ENCODE peak calls at places on chromosomes 7 and 10, in seven cellular contexts. N is ovary; D is CD8-positive, alpha-beta memory T cell; A is psoas muscle; V is PC-3; S is fibroblast of lung; R is Panc1. L is an unnamed sample.
A peak's percentile ranks its signal among the peaks of the same experiment; 100 is the strongest.

GRCh38 chr10:110209926-110210662 is 2.7 kb downstream of the MXI1 start:
- DNase-seq in V (peak; percentile 30), R (no peak), A (peak; percentile 75), D (peak; percentile 50), N (peak; percentile 76), S (peak; percentile 23), L (no peak)

GRCh38 chr7:108406474-108406873 is 49.8 kb downstream of the NRCAM start:
- DNase-seq in R (no peak), A (no peak), N (no peak), S (peak; percentile 98), D (no peak), V (no peak), L (no peak)

GRCh38 chr7:152762056-152762455 is 2.5 kb downstream of the ACTR3B start:
- DNase-seq in R (no peak), D (no peak), S (peak; percentile 17), A (no peak), N (no peak), V (peak; percentile 40), L (no peak)

GRCh38 chr10:120485946-120486345 is 28.9 kb downstream of the PLPP4 start:
- DNase-seq in D (no peak), S (no peak), N (no peak), R (no peak), A (no peak), V (no peak), L (no peak)

GRCh38 chr10:122051609-122052385 is 62.8 kb downstream of the TACC2 start:
- DNase-seq in R (no peak), A (peak; percentile 63), S (peak; percentile 73), V (peak; percentile 92), D (no peak), N (peak; percentile 40), L (no peak)

GRCh38 chr10:49569031-49569765 is 30.3 kb upstream of the ERCC6 start:
- DNase-seq in S (peak; percentile 31), V (peak; percentile 39), R (no peak), A (no peak), D (no peak), N (no peak), L (no peak)

GRCh38 chr7:5679741-5680473 is 101.6 kb downstream of the RNF216 start:
- DNase-seq in A (peak; percentile 76), R (no peak), S (no peak), N (peak; percentile 17), V (no peak), D (no peak), L (no peak)

GRCh38 chr7:114835303-114835702 is 86.6 kb upstream of the MDFIC start:
- DNase-seq in R (no peak), D (no peak), S (no peak), V (no peak), N (no peak), A (no peak), L (no peak)

GRCh38 chr7:45962861-45963260 is 41.8 kb upstream of the IGFBP3 start:
- DNase-seq in A (no peak), D (no peak), S (no peak), R (no peak), N (no peak), V (no peak), L (no peak)

GRCh38 chr10:132687893-132688579 is 97.9 kb downstream of the NKX6-2 start:
- DNase-seq in S (no peak), V (no peak), R (no peak), N (peak; percentile 9), D (no peak), A (peak; percentile 27), L (no peak)

GRCh38 chr7:44281811-44282600 is 43.4 kb downstream of the CAMK2B start:
- DNase-seq in D (no peak), A (no peak), S (no peak), V (no peak), N (peak; percentile 10), R (no peak), L (no peak)

GRCh38 chr7:2864204-2864985 is 20.3 kb upstream of the GNA12 start:
- DNase-seq in N (no peak), A (no peak), D (no peak), V (peak; percentile 35), R (no peak), S (peak; percentile 34), L (no peak)

GRCh38 chr10:80161321-80162084 is 29.0 kb downstream of the PLAC9 start:
- DNase-seq in R (no peak), S (no peak), D (peak; percentile 20), V (peak; percentile 76), N (no peak), A (no peak), L (no peak)

GRCh38 chr7:11830582-11831382 is 1.2 kb downstream of the THSD7A start:
- DNase-seq in V (no peak), R (no peak), A (no peak), D (no peak), S (peak; percentile 29), N (no peak), L (no peak)

GRCh38 chr10:32169556-32169955 is 113.3 kb upstream of the KIF5B start:
- DNase-seq in S (no peak), N (no peak), R (no peak), A (no peak), D (no peak), V (no peak), L (no peak)

GRCh38 chr7:13826752-13827151 is 162.7 kb downstream of the ETV1 start:
- DNase-seq in R (no peak), N (no peak), S (peak; percentile 51), D (no peak), A (no peak), V (peak; percentile 81), L (no peak)

GRCh38 chr7:115009736-115010435 is 88.0 kb downstream of the MDFIC start:
- DNase-seq in N (peak; percentile 69), R (no peak), S (peak; percentile 92), A (peak; percentile 64), D (no peak), V (no peak), L (no peak)

GRCh38 chr10:101507241-101507640 is 80.8 kb downstream of the POLL start:
- DNase-seq in R (no peak), D (no peak), N (no peak), S (peak; percentile 6), V (no peak), A (no peak), L (no peak)

GRCh38 chr10:27600915-27601314 is 96.8 kb downstream of the RAB18 start:
- DNase-seq in N (no peak), A (no peak), R (no peak), V (no peak), D (no peak), S (no peak), L (no peak)

GRCh38 chr10:122147731-122148130 is 123.4 kb upstream of the BTBD16 start:
- DNase-seq in A (no peak), D (no peak), V (no peak), S (no peak), N (no peak), R (no peak), L (no peak)

DNA sequence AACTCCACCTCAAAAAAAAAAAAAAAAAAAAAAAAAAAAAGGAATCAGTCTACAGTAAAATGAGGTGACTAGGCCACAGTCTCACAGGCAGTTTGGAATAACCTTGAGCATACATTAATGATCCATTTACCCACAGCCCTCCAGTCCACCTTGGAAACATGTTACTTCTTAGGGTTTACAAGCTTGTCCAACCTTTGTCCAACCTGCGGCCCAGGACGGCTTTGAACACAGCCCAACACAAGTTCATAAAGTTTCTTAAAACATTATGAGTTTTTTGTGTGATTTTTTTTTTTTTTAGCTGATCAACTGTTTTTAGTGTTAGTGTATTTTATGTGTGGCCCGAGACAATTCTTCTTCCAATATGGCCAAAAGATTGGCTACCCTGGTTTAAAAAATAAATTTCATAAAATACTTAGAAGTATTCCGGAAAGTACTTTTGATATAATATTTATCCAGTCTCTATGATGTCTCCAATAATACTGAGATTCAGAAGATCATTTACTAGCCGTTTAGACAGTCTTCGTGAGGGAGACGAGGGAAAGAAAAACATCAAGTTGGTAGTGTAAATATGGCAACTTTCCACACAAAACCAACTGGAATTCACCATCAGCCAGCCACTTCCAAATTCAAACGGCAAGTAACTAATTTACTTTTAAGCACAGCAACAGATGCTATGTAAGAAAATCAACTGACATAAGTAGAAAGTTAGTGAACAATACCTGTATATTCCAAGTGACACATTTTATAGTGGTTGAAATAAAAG is 9.9 kb downstream of the BAZ1B start:
- DNase-seq in A (no peak), S (peak; percentile 7), V (no peak), R (no peak), N (no peak), D (no peak), L (no peak)
- H3K27ac ChIP-seq in A (no peak overlapping the region), S (no peak overlapping the region), V (no peak overlapping the region), R (no peak overlapping the region), N (no peak overlapping the region), D (no peak overlapping the region), L (no peak overlapping the region)

GRCh38 chr7:132544025-132544424 is 32.2 kb downstream of the PLXNA4 start:
- DNase-seq in R (no peak), A (no peak), N (no peak), S (no peak), V (no peak), D (no peak), L (no peak)
- H3K27ac ChIP-seq in R (no peak overlapping the region), A (no peak overlapping the region), N (no peak overlapping the region), S (no peak overlapping the region), V (no peak overlapping the region), D (no peak overlapping the region), L (no peak overlapping the region)

GRCh38 chr7:116517626-116518025 is 7.2 kb upstream of the CAV1 start:
- DNase-seq in R (no peak), D (no peak), V (no peak), S (no peak), A (no peak), N (no peak), L (no peak)
- H3K27ac ChIP-seq in R (peak overlapping the region; percentile 92), D (no peak overlapping the region), V (no peak overlapping the region), S (no peak overlapping the region), A (no peak overlapping the region), N (no peak overlapping the region), L (no peak overlapping the region)

GRCh38 chr10:71230656-71231025 is 18.3 kb downstream of the UNC5B start:
- DNase-seq in D (no peak), A (no peak), R (no peak), N (no peak), S (no peak), V (no peak), L (no peak)
- H3K27ac ChIP-seq in D (peak overlapping the region; percentile 22), A (no peak overlapping the region), R (no peak overlapping the region), N (no peak overlapping the region), S (no peak overlapping the region), V (no peak overlapping the region), L (no peak overlapping the region)

DNA sequence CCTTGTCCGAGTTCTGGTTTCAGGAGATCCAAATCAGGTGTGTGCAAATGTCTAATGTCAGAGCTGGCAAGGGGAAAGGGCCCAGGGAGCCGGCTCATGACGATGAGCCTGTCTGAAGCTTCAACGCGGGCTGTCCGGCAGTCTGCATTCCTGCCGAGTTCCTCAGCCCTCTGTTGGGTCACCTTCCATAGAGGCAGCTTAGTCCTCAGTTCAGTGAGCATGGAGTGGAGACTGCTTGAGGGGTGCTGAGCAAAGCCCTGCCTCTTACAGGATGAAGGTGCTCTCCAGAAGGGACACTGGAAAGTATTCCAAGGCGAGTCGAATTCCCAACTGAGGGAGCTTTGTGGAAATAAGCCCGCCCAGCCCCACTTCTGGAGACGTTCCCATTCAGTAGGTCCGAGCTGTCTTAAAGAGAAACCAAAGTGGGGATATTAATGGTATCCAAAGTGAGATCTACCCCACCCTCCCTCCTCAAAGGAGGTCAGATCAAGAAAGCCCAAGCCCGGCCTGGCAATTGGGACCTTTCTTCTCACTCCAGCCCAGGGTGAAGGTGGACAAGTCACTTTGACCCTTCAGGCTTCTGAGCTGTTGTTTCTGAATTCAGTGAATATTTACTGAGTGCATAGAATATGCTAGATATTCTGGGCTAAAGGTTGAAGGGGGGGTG is 3.3 kb downstream of the EGFR start:
- DNase-seq in N (no peak), V (no peak), R (no peak), S (no peak), D (no peak), A (no peak), L (no peak)
- H3K27ac ChIP-seq in N (no peak overlapping the region), V (no peak overlapping the region), R (peak overlapping the region; percentile 91), S (peak overlapping the region; percentile 42), D (no peak overlapping the region), A (peak overlapping the region; percentile 77), L (no peak overlapping the region)